ENCODE peak calls at places on chromosomes 12 and 14, in six cellular contexts. I is HCT116, F is aorta, P is right lobe of liver, D is tibial nerve, H is cardiac muscle cell. U is an unnamed sample. For H3K4me1, the result is how much of the 10 kb centered on the place peaks cover.

GRCh38 chr14:76015668-76016067 is 30.1 kb downstream of the IFT43 start:
- DNase-seq in I (no peak), F (no peak), P (no peak), D (no peak), H (no peak), U (no peak)

GRCh38 chr14:103628221-103628683 is 759 bp upstream of the KLC1 start:
- DNase-seq in I (peak), F (peak), P (peak), D (peak), H (peak), U (peak)

GRCh38 chr12:80937391-80938238 is at the start of gene LIN7A:
- DNase-seq in I (no peak), F (peak), P (peak), D (peak), H (peak), U (peak)

GRCh38 chr12:106133136-106134087 is 5.3 kb downstream of the NUAK1 start:
- DNase-seq in I (no peak), F (no peak), P (no peak), D (no peak), H (no peak), U (no peak)

GRCh38 chr14:69326611-69327010 is 66.7 kb downstream of the GALNT16 start:
- DNase-seq in I (no peak), F (peak), P (peak), D (no peak), H (no peak), U (no peak)

GRCh38 chr12:48084066-48084465 is 21.8 kb downstream of the SENP1 start:
- DNase-seq in I (no peak), F (no peak), P (no peak), D (no peak), H (peak), U (no peak)

GRCh38 chr12:116352315-116352835 is 74.9 kb upstream of the MED13L start:
- DNase-seq in I (no peak), F (no peak), P (no peak), D (no peak), H (no peak), U (no peak)

GRCh38 chr12:89768586-89769482 is 60.2 kb upstream of the ATP2B1 start:
- DNase-seq in I (peak), F (no peak), P (no peak), D (no peak), H (peak), U (no peak)

GRCh38 chr12:102371177-102371576 is 109.2 kb downstream of the IGF1 start:
- DNase-seq in I (no peak), F (no peak), P (no peak), D (no peak), H (no peak), U (no peak)

GRCh38 chr12:80230068-80230467 is 130.7 kb downstream of the OTOGL start:
- DNase-seq in I (peak), F (no peak), P (no peak), D (no peak), H (no peak), U (no peak)

GRCh38 chr14:65517635-65518542 is 105.4 kb downstream of the FUT8 start:
- DNase-seq in I (no peak), F (no peak), P (no peak), D (no peak), H (no peak), U (no peak)

GRCh38 chr12:19994970-19995369 is 373.4 kb upstream of the PDE3A start:
- DNase-seq in I (no peak), F (no peak), P (no peak), D (no peak), H (peak), U (no peak)

GRCh38 chr14:89728964-89729363 is 225.6 kb downstream of the EFCAB11 start:
- DNase-seq in I (no peak), F (no peak), P (no peak), D (no peak), H (no peak), U (no peak)

GRCh38 chr12:43252585-43252984 is 299.4 kb downstream of the ADAMTS20 start:
- DNase-seq in I (no peak), F (no peak), P (no peak), D (no peak), H (no peak), U (no peak)

GRCh38 chr14:94767321-94767878 is 2.5 kb downstream of the GSC start:
- DNase-seq in I (no peak), F (no peak), P (no peak), D (no peak), H (no peak), U (no peak)

GRCh38 chr12:62859203-62859799 is 75.6 kb downstream of the PPM1H start:
- DNase-seq in I (no peak), F (no peak), P (no peak), D (no peak), H (no peak), U (no peak)

GRCh38 chr14:60161176-60162107 is 3.8 kb downstream of the DHRS7 start:
- DNase-seq in I (no peak), F (no peak), P (peak), D (peak), H (peak), U (no peak)

GRCh38 chr12:53207042-53207441 is at the start of gene ITGB7:
- DNase-seq in I (no peak), F (peak), P (no peak), D (no peak), H (no peak), U (no peak)

GRCh38 chr14:85280074-85280473 is 249.9 kb upstream of the FLRT2 start:
- DNase-seq in I (no peak), F (no peak), P (no peak), D (no peak), H (no peak), U (no peak)

GRCh38 chr12:53070901-53071492 is 8.2 kb downstream of the SPRYD3 start:
- DNase-seq in I (no peak), F (peak), P (no peak), D (no peak), H (no peak), U (no peak)

GRCh38 chr12:4855121-4855924 is 54.4 kb upstream of the KCNA1 start:
- DNase-seq in I (peak), F (no peak), P (no peak), D (peak), H (peak), U (no peak)

GRCh38 chr12:46910830-46911229 is 85.0 kb upstream of the SLC38A4 start:
- DNase-seq in I (no peak), F (no peak), P (no peak), D (no peak), H (no peak), U (no peak)

GRCh38 chr12:46907791-46908190 is 82.0 kb upstream of the SLC38A4 start:
- DNase-seq in I (no peak), F (no peak), P (no peak), D (no peak), H (no peak), U (no peak)

GRCh38 chr12:46908936-46909635 is 83.3 kb upstream of the SLC38A4 start:
- DNase-seq in I (no peak), F (no peak), P (no peak), D (no peak), H (no peak), U (no peak)

GRCh38 chr12:46904406-46905240 is 78.8 kb upstream of the SLC38A4 start:
- DNase-seq in I (no peak), F (no peak), P (no peak), D (no peak), H (no peak), U (no peak)

DNA sequence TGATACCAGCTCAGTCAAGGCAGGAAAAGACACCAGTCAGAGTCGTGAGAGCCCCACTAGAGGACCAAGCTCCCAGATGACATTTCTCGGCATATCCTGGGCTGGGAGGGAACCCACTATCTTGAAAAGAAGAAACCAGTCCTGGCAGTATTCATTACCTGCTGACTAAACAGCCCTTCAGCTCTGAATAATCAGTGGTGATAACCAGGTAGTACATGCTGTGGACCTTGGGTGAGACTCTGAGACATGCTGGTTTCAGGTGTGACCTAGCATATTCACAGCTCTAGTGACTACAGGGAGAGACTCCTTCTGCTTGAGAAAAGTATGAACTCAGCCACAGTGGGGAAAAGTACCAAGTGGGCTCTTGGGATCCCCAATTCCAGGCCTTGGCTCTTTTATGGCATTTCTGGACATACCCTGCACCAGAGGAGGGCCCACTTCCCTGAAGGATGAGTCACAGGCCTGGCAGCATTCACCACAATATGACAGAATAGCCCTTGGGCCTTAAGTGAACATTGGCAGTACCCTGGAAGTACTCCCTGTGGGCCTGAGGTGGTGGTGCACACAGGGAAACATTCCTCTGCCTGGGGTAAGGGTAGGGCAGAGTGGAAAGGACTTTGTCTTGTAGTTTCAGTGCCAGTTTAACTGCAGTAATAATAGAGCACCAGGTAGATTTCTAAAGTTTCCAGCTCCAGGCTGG is 82.6 kb upstream of the SLC38A4 start:
- DNase-seq in I (no peak), F (no peak), P (no peak), D (no peak), H (peak), U (no peak)
- H3K4me3 ChIP-seq in I (no peak), F (no peak), P (no peak), D (no peak), H (no peak), U (no peak)

GRCh38 chr12:110647669-110648068 is 33.7 kb downstream of the TCTN1 start:
- DNase-seq in I (no peak), F (no peak), P (no peak), D (no peak), H (no peak), U (no peak)

DNA sequence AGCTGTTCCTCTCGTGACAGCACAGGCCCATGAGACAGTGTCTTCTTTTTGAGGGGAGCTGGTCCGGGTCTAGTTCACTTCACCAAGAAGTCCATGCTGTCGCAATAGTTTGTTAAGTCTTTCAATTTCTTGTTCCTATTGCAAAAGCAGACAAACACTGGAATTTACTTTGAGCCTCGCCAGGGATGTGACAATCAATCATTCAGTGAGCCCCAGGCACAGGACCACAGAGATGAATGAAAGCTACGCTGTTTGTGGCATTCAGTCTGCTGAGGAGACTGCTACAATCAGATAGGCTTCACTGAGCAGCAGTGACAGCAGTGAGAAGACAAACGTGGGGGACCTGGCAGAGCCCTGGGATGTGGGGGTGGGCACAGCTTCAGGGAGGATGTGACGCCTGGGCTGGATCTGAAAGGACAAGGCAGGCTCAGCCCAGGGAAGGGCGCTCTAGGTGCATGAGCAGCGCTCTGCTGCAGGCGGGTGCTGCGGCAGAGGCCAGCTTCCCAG is 35.5 kb downstream of the TCTN1 start:
- DNase-seq in I (no peak), F (no peak), P (no peak), D (no peak), H (no peak), U (no peak)
- H3K4me1 ChIP-seq in I (under half), F (under half), P (under half), D (under half), H (under half), U (under half)

GRCh38 chr12:104674083-104674482 is 217.3 kb downstream of the CHST11 start:
- DNase-seq in I (no peak), F (no peak), P (no peak), D (no peak), H (peak), U (no peak)
- H3K4me3 ChIP-seq in I (no peak), F (no peak), P (no peak), D (no peak), H (no peak), U (no peak)

GRCh38 chr14:86673523-86673969 is 1143.6 kb downstream of the FLRT2 start:
- DNase-seq in I (no peak), F (no peak), P (no peak), D (no peak), H (no peak), U (no peak)

GRCh38 chr14:86672071-86672470 is 1142.1 kb downstream of the FLRT2 start:
- DNase-seq in I (no peak), F (no peak), P (no peak), D (no peak), H (no peak), U (no peak)

GRCh38 chr14:86675059-86675458 is 1145.1 kb downstream of the FLRT2 start:
- DNase-seq in I (no peak), F (no peak), P (no peak), D (no peak), H (no peak), U (no peak)
- H3K4me1 ChIP-seq in I (under half), F (under half), P (under half), D (under half), H (under half), U (under half)

GRCh38 chr12:14880890-14881453 is 4.7 kb downstream of the MGP start:
- DNase-seq in I (no peak), F (no peak), P (no peak), D (no peak), H (no peak), U (no peak)

GRCh38 chr12:14885718-14886201 is at the start of gene MGP:
- DNase-seq in I (no peak), F (peak), P (no peak), D (peak), H (peak), U (no peak)

GRCh38 chr12:14886271-14886670 is 617 bp upstream of the MGP start:
- DNase-seq in I (no peak), F (no peak), P (no peak), D (no peak), H (no peak), U (no peak)

GRCh38 chr12:14883663-14884062 is 2.0 kb downstream of the MGP start:
- DNase-seq in I (no peak), F (no peak), P (no peak), D (no peak), H (peak), U (no peak)

GRCh38 chr12:14884458-14884878 is 1.2 kb downstream of the MGP start:
- DNase-seq in I (no peak), F (peak), P (peak), D (peak), H (peak), U (peak)
- H3K4me3 ChIP-seq in I (no peak), F (peak), P (no peak), D (peak), H (no peak), U (peak)

DNA sequence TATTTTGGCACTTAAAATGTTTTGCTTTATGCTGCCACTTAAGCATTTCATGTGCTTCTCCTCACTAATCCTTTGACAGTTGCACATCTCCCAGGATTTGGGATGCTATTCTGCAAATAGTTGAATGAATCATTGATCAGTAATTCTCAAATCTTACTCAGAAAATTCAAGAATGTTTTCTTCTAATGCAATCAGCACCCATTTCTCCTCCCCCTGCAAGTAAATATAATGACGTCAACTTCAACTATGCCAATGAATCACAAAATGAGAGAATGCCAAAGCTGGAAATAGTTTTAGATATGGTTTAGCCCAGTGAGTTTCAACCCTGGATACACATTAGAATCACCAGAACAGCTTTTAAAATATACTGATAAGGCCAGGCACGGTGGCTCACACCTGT is 2.1 kb upstream of the BLOC1S1 start:
- DNase-seq in I (no peak), F (no peak), P (no peak), D (no peak), H (peak), U (no peak)
- H3K4me1 ChIP-seq in I (under half), F (under half), P (half or more), D (under half), H (under half), U (half or more)

DNA sequence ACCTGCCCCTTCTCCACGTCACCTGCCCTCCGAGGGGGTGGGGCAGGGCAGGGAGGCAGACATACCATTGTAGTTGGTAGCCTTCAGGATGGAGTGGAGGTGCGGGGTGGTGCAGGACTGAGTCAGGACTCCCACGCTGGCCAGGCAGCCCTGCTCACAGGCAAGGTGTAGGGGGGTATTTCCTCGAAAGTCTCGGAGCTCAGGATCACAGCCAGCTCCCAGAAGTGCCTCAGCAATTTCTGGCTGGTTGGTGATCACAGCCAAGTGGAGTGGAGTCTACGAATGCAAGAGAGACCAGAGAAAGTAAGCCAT is 1.5 kb downstream of the NFKBIA start:
- DNase-seq in I (no peak), F (no peak), P (no peak), D (peak), H (peak), U (peak)
- H3K4me3 ChIP-seq in I (peak), F (peak), P (peak), D (peak), H (peak), U (peak)

DNA sequence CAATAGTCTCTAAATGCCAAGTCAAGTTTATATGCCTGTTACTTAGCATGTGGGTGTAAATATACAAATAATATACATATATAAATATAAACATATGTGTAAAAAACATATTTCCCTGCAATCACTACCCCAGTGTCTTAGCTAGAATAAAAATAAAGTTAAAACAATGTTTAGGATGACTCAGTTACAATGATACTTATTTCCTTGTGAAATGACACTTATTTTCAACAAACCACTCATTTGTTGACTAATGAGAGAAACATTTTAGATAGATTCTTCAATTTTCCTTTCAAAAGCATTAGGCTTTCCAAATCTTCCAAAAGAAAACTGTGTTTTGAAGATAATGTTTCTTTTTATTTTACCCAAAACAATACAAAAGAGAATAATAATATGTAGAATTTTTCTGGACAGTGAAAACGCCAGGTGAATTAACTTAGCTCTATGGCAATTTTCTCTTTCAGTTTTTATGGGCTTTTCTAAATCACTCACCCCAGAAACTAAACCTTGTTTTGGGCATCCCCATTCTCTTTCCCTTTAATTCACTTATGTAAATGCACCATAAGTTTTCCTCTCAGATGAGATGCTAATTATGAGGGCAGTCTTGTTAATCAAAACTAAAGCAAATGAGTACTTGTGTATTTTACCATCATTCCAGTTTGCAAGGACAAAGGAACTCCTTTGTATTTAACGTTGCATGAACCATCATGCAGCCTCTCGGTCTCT is 465.9 kb downstream of the BCAT1 start:
- DNase-seq in I (no peak), F (no peak), P (no peak), D (no peak), H (no peak), U (no peak)
- H3K4me1 ChIP-seq in I (under half), F (under half), P (under half), D (under half), H (under half), U (under half)